ENCODE peak calls at places on chromosomes 12 and 14, in ten cellular contexts. One of them, this sample, is unnamed.

GRCh38 chr14:29548948-29549370 is 378.7 kb downstream of the PRKD1 start:
- DNase-seq in mucosa of descending colon: peak; percentile 21
- DNase-seq in neural progenitor cell: peak; percentile 69
- DNase-seq in OCI-LY7: peak; percentile 44
- DNase-seq in retinal pigment epithelial cell: peak; percentile 19
- DNase-seq in AG04449: peak; percentile 17
- DNase-seq in fibroblast of pulmonary artery: peak; percentile 84
- DNase-seq in CD8-positive, alpha-beta T cell: no peak
- DNase-seq in body of pancreas: no peak
- DNase-seq in cardiac muscle cell: peak; percentile 84
- DNase-seq in this sample: peak; percentile 80

GRCh38 chr12:80580254-80580653 is 127.2 kb upstream of the MYF6 start:
- DNase-seq in body of pancreas: no peak
- DNase-seq in cardiac muscle cell: peak; percentile 77
- DNase-seq in OCI-LY7: no peak
- DNase-seq in retinal pigment epithelial cell: peak; percentile 52
- DNase-seq in mucosa of descending colon: no peak
- DNase-seq in AG04449: peak; percentile 85
- DNase-seq in neural progenitor cell: no peak
- DNase-seq in CD8-positive, alpha-beta T cell: no peak
- DNase-seq in fibroblast of pulmonary artery: peak; percentile 76
- DNase-seq in this sample: peak; percentile 89

GRCh38 chr14:92225731-92226130 is 97.2 kb upstream of the SLC24A4 start:
- DNase-seq in cardiac muscle cell: peak; percentile 23
- DNase-seq in mucosa of descending colon: no peak
- DNase-seq in fibroblast of pulmonary artery: peak; percentile 3
- DNase-seq in OCI-LY7: no peak
- DNase-seq in CD8-positive, alpha-beta T cell: no peak
- DNase-seq in AG04449: no peak
- DNase-seq in neural progenitor cell: no peak
- DNase-seq in body of pancreas: no peak
- DNase-seq in retinal pigment epithelial cell: no peak
- DNase-seq in this sample: no peak

GRCh38 chr14:61765225-61765943 is 3.2 kb downstream of the SNAPC1 start:
- DNase-seq in AG04449: no peak
- DNase-seq in fibroblast of pulmonary artery: no peak
- DNase-seq in neural progenitor cell: no peak
- DNase-seq in CD8-positive, alpha-beta T cell: no peak
- DNase-seq in body of pancreas: no peak
- DNase-seq in mucosa of descending colon: no peak
- DNase-seq in retinal pigment epithelial cell: no peak
- DNase-seq in cardiac muscle cell: no peak
- DNase-seq in OCI-LY7: no peak
- DNase-seq in this sample: no peak

GRCh38 chr12:23614280-23614679 is 335.2 kb downstream of the SOX5 start:
- DNase-seq in cardiac muscle cell: peak; percentile 6
- DNase-seq in body of pancreas: no peak
- DNase-seq in fibroblast of pulmonary artery: no peak
- DNase-seq in AG04449: no peak
- DNase-seq in CD8-positive, alpha-beta T cell: no peak
- DNase-seq in retinal pigment epithelial cell: no peak
- DNase-seq in neural progenitor cell: no peak
- DNase-seq in mucosa of descending colon: no peak
- DNase-seq in OCI-LY7: no peak
- DNase-seq in this sample: no peak

GRCh38 chr12:42961395-42961794 is 371.8 kb upstream of the PRICKLE1 start:
- DNase-seq in OCI-LY7: no peak
- DNase-seq in mucosa of descending colon: no peak
- DNase-seq in CD8-positive, alpha-beta T cell: no peak
- DNase-seq in body of pancreas: peak; percentile 39
- DNase-seq in retinal pigment epithelial cell: peak; percentile 94
- DNase-seq in neural progenitor cell: no peak
- DNase-seq in AG04449: peak; percentile 10
- DNase-seq in fibroblast of pulmonary artery: peak; percentile 83
- DNase-seq in cardiac muscle cell: peak; percentile 86
- DNase-seq in this sample: no peak

GRCh38 chr12:97464241-97465011 is 1.8 kb downstream of the RMST start:
- DNase-seq in neural progenitor cell: peak; percentile 48
- DNase-seq in CD8-positive, alpha-beta T cell: no peak
- DNase-seq in AG04449: no peak
- DNase-seq in OCI-LY7: no peak
- DNase-seq in body of pancreas: no peak
- DNase-seq in fibroblast of pulmonary artery: no peak
- DNase-seq in cardiac muscle cell: no peak
- DNase-seq in retinal pigment epithelial cell: no peak
- DNase-seq in mucosa of descending colon: no peak
- DNase-seq in this sample: no peak

GRCh38 chr12:25324861-25325260 is 74.1 kb upstream of the KRAS start:
- DNase-seq in retinal pigment epithelial cell: no peak
- DNase-seq in OCI-LY7: no peak
- DNase-seq in CD8-positive, alpha-beta T cell: no peak
- DNase-seq in fibroblast of pulmonary artery: no peak
- DNase-seq in neural progenitor cell: no peak
- DNase-seq in AG04449: no peak
- DNase-seq in body of pancreas: no peak
- DNase-seq in mucosa of descending colon: no peak
- DNase-seq in cardiac muscle cell: no peak
- DNase-seq in this sample: no peak

GRCh38 chr14:26791117-26791806 is 193.4 kb upstream of the NOVA1 start:
- DNase-seq in retinal pigment epithelial cell: no peak
- DNase-seq in fibroblast of pulmonary artery: no peak
- DNase-seq in OCI-LY7: no peak
- DNase-seq in mucosa of descending colon: no peak
- DNase-seq in CD8-positive, alpha-beta T cell: no peak
- DNase-seq in cardiac muscle cell: no peak
- DNase-seq in neural progenitor cell: peak; percentile 8
- DNase-seq in body of pancreas: no peak
- DNase-seq in AG04449: no peak
- DNase-seq in this sample: no peak

GRCh38 chr12:52139579-52140062 is 52.2 kb downstream of the KRT80 start:
- DNase-seq in neural progenitor cell: peak; percentile 68
- DNase-seq in cardiac muscle cell: no peak
- DNase-seq in fibroblast of pulmonary artery: no peak
- DNase-seq in body of pancreas: peak; percentile 70
- DNase-seq in retinal pigment epithelial cell: no peak
- DNase-seq in AG04449: no peak
- DNase-seq in mucosa of descending colon: peak; percentile 75
- DNase-seq in OCI-LY7: peak; percentile 45
- DNase-seq in CD8-positive, alpha-beta T cell: no peak
- DNase-seq in this sample: peak; percentile 26

GRCh38 chr14:91335191-91336092 is 82.2 kb downstream of the CCDC88C start:
- DNase-seq in cardiac muscle cell: no peak
- DNase-seq in CD8-positive, alpha-beta T cell: no peak
- DNase-seq in AG04449: no peak
- DNase-seq in retinal pigment epithelial cell: no peak
- DNase-seq in fibroblast of pulmonary artery: no peak
- DNase-seq in body of pancreas: no peak
- DNase-seq in neural progenitor cell: no peak
- DNase-seq in OCI-LY7: no peak
- DNase-seq in mucosa of descending colon: no peak
- DNase-seq in this sample: no peak

GRCh38 chr12:121166356-121166755 is 33.7 kb downstream of the P2RX7 start:
- DNase-seq in body of pancreas: no peak
- DNase-seq in retinal pigment epithelial cell: no peak
- DNase-seq in neural progenitor cell: no peak
- DNase-seq in OCI-LY7: no peak
- DNase-seq in mucosa of descending colon: no peak
- DNase-seq in CD8-positive, alpha-beta T cell: no peak
- DNase-seq in fibroblast of pulmonary artery: no peak
- DNase-seq in cardiac muscle cell: peak; percentile 21
- DNase-seq in AG04449: no peak
- DNase-seq in this sample: no peak

GRCh38 chr12:82383930-82384513 is 25.7 kb downstream of the METTL25 start:
- DNase-seq in fibroblast of pulmonary artery: peak; percentile 62
- DNase-seq in CD8-positive, alpha-beta T cell: no peak
- DNase-seq in AG04449: no peak
- DNase-seq in retinal pigment epithelial cell: peak; percentile 10
- DNase-seq in OCI-LY7: peak; percentile 10
- DNase-seq in neural progenitor cell: no peak
- DNase-seq in mucosa of descending colon: peak; percentile 9
- DNase-seq in body of pancreas: no peak
- DNase-seq in cardiac muscle cell: peak; percentile 61
- DNase-seq in this sample: peak; percentile 10
- TF ChIP-seq CTCF in fibroblast of pulmonary artery: peak; percentile 74
- TF ChIP-seq CTCF in CD8-positive, alpha-beta T cell: no peak
- TF ChIP-seq CTCF in AG04449: no peak
- TF ChIP-seq CTCF in retinal pigment epithelial cell: peak; percentile 67
- TF ChIP-seq CTCF in OCI-LY7: peak; percentile 70
- TF ChIP-seq CTCF in neural progenitor cell: peak; percentile 60
- TF ChIP-seq CTCF in mucosa of descending colon: no peak
- TF ChIP-seq CTCF in body of pancreas: peak; percentile 33
- TF ChIP-seq CTCF in cardiac muscle cell: peak; percentile 64
- TF ChIP-seq CTCF in this sample: peak; percentile 54

DNA sequence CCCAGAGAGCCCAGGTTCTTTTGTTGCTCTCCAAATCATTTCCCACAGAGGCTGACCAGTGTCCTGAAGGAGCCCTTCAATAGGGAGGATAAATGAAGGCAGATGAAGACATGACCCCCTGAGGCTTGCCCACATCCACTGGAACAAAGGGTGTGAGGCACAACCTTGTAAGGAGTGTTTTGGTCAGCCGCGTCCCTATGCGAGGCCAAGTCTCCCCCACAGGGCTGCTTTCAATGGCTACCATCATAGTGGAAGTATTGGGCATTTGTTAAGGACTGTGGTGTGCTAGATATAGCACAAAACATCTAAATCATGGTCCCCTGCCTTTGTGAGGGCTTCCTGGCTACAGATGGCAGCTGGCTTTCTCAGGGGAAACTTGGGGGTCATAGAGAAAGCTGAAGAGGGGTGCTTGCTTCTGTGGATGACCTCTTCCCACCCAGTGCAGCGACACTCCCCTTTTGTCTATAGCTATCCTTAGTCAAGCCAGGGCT is 315.9 kb downstream of the ZFP36L1 start:
- DNase-seq in fibroblast of pulmonary artery: no peak
- DNase-seq in OCI-LY7: peak; percentile 22
- DNase-seq in AG04449: no peak
- DNase-seq in body of pancreas: no peak
- DNase-seq in cardiac muscle cell: no peak
- DNase-seq in CD8-positive, alpha-beta T cell: no peak
- DNase-seq in mucosa of descending colon: no peak
- DNase-seq in neural progenitor cell: peak; percentile 54
- DNase-seq in retinal pigment epithelial cell: no peak
- DNase-seq in this sample: no peak
- H3K4me3 ChIP-seq in fibroblast of pulmonary artery: no peak overlapping the region
- H3K4me3 ChIP-seq in OCI-LY7: peak overlapping the region; percentile 3
- H3K4me3 ChIP-seq in AG04449: no peak overlapping the region
- H3K4me3 ChIP-seq in body of pancreas: no peak overlapping the region
- H3K4me3 ChIP-seq in cardiac muscle cell: no peak overlapping the region
- H3K4me3 ChIP-seq in CD8-positive, alpha-beta T cell: no peak overlapping the region
- H3K4me3 ChIP-seq in mucosa of descending colon: no peak overlapping the region
- H3K4me3 ChIP-seq in neural progenitor cell: no peak overlapping the region
- H3K4me3 ChIP-seq in retinal pigment epithelial cell: no peak overlapping the region
- H3K4me3 ChIP-seq in this sample: no peak overlapping the region

GRCh38 chr12:29148958-29149690 is at the start of gene FAR2:
- DNase-seq in neural progenitor cell: peak; percentile 66
- DNase-seq in mucosa of descending colon: peak; percentile 72
- DNase-seq in AG04449: no peak
- DNase-seq in retinal pigment epithelial cell: no peak
- DNase-seq in cardiac muscle cell: peak; percentile 56
- DNase-seq in fibroblast of pulmonary artery: peak; percentile 29
- DNase-seq in OCI-LY7: no peak
- DNase-seq in body of pancreas: peak; percentile 18
- DNase-seq in CD8-positive, alpha-beta T cell: peak; percentile 23
- DNase-seq in this sample: peak; percentile 79

GRCh38 chr12:29145372-29146170 is 3.5 kb upstream of the FAR2 start:
- DNase-seq in body of pancreas: no peak
- DNase-seq in fibroblast of pulmonary artery: no peak
- DNase-seq in OCI-LY7: no peak
- DNase-seq in AG04449: no peak
- DNase-seq in neural progenitor cell: peak; percentile 63
- DNase-seq in retinal pigment epithelial cell: no peak
- DNase-seq in cardiac muscle cell: no peak
- DNase-seq in mucosa of descending colon: no peak
- DNase-seq in CD8-positive, alpha-beta T cell: no peak
- DNase-seq in this sample: no peak

GRCh38 chr12:29146201-29146600 is 2.9 kb upstream of the FAR2 start:
- DNase-seq in body of pancreas: no peak
- DNase-seq in retinal pigment epithelial cell: no peak
- DNase-seq in CD8-positive, alpha-beta T cell: no peak
- DNase-seq in AG04449: no peak
- DNase-seq in cardiac muscle cell: no peak
- DNase-seq in OCI-LY7: no peak
- DNase-seq in neural progenitor cell: peak; percentile 8
- DNase-seq in mucosa of descending colon: no peak
- DNase-seq in fibroblast of pulmonary artery: no peak
- DNase-seq in this sample: no peak

GRCh38 chr12:29149691-29150382 is 759 bp downstream of the FAR2 start:
- DNase-seq in OCI-LY7: no peak
- DNase-seq in retinal pigment epithelial cell: no peak
- DNase-seq in CD8-positive, alpha-beta T cell: no peak
- DNase-seq in body of pancreas: no peak
- DNase-seq in cardiac muscle cell: no peak
- DNase-seq in fibroblast of pulmonary artery: no peak
- DNase-seq in mucosa of descending colon: peak; percentile 57
- DNase-seq in neural progenitor cell: peak; percentile 14
- DNase-seq in AG04449: no peak
- DNase-seq in this sample: no peak

DNA sequence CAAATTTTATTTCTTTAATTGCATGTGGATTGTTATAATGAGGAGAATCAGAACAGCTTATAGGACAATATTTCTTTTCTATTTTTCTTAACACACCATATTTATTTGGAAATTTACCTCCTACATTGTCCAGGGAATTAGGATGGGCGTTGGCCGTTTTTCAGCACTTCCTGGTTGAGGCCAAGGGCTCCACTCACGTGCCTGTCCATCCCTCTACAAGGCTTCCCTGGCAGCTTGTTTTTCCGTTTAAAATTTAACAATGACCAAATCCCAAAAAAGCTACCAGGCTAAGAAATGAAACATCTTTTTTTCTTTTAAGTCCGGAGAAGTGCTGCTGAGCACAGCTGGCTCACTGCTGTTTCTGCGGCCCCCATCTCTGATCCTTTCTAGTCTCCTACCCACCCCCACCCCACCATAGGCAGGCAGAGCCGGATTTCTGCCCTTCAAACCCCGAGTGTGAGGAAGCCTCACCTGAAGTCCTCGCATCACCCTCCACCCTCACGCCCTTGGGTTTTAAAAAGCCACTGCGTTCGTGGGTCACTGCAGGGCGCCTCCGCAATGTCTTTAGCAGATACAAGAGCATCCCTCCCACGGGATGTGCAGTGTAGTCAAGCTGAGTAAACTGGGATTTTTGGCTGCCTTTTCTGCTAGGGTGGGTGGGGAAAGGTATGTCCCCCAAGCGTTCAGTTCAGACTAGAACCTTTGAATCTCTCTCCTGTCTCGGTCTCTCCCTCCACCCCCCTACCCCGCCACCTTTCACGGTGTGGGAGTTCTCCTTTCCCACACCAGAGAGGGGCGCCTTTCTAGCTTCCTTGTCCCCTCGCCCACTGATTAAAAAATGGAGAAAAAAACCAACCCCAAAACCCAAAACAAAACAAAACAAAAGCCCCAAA is 767 bp upstream of the FAR2 start:
- DNase-seq in OCI-LY7: no peak
- DNase-seq in cardiac muscle cell: peak; percentile 56
- DNase-seq in mucosa of descending colon: peak; percentile 77
- DNase-seq in AG04449: no peak
- DNase-seq in neural progenitor cell: peak; percentile 13
- DNase-seq in fibroblast of pulmonary artery: peak; percentile 36
- DNase-seq in body of pancreas: peak; percentile 14
- DNase-seq in retinal pigment epithelial cell: no peak
- DNase-seq in CD8-positive, alpha-beta T cell: no peak
- DNase-seq in this sample: peak; percentile 23
- TF ChIP-seq CTCF in OCI-LY7: no peak
- TF ChIP-seq CTCF in cardiac muscle cell: peak; percentile 2
- TF ChIP-seq CTCF in mucosa of descending colon: no peak
- TF ChIP-seq CTCF in AG04449: no peak
- TF ChIP-seq CTCF in neural progenitor cell: peak; percentile 14
- TF ChIP-seq CTCF in fibroblast of pulmonary artery: no peak
- TF ChIP-seq CTCF in body of pancreas: no peak
- TF ChIP-seq CTCF in retinal pigment epithelial cell: no peak
- TF ChIP-seq CTCF in CD8-positive, alpha-beta T cell: no peak
- TF ChIP-seq CTCF in this sample: no peak

GRCh38 chr12:6425588-6426531 is 18.9 kb upstream of the CD27 start:
- DNase-seq in retinal pigment epithelial cell: peak; percentile 2
- DNase-seq in OCI-LY7: peak; percentile 63
- DNase-seq in neural progenitor cell: no peak
- DNase-seq in CD8-positive, alpha-beta T cell: no peak
- DNase-seq in fibroblast of pulmonary artery: no peak
- DNase-seq in cardiac muscle cell: no peak
- DNase-seq in body of pancreas: no peak
- DNase-seq in mucosa of descending colon: no peak
- DNase-seq in AG04449: no peak
- DNase-seq in this sample: no peak
- H3K4me3 ChIP-seq in retinal pigment epithelial cell: no peak overlapping the region
- H3K4me3 ChIP-seq in OCI-LY7: peak overlapping the region; percentile 48
- H3K4me3 ChIP-seq in neural progenitor cell: no peak overlapping the region
- H3K4me3 ChIP-seq in CD8-positive, alpha-beta T cell: peak overlapping the region; percentile 0
- H3K4me3 ChIP-seq in fibroblast of pulmonary artery: no peak overlapping the region
- H3K4me3 ChIP-seq in cardiac muscle cell: no peak overlapping the region
- H3K4me3 ChIP-seq in body of pancreas: no peak overlapping the region
- H3K4me3 ChIP-seq in mucosa of descending colon: no peak overlapping the region
- H3K4me3 ChIP-seq in AG04449: no peak overlapping the region
- H3K4me3 ChIP-seq in this sample: no peak overlapping the region

This sample was measured in foreskin fibroblast.